ENCODE peak calls at places on chromosomes 16 and 17, in six cellular contexts. B is H1, V is trophoblast cell, T is IMR-90, Q is neuronal stem cell, E is mesenchymal stem cell. M is an unnamed sample.

GRCh38 chr17:8776861-8777260 is 18.5 kb upstream of the SPDYE4 start:
- DNase-seq in T (no peak), V (no peak), Q (no peak), B (no peak), E (no peak), M (no peak)

GRCh38 chr17:42832934-42833770 is at the start of gene PSME3:
- DNase-seq in Q (peak; percentile 85), V (peak; percentile 91), T (peak; percentile 85), B (peak; percentile 96), E (peak; percentile 93), M (peak; percentile 96)

GRCh38 chr17:77770331-77771105 is 188.0 kb upstream of the TNRC6C start:
- DNase-seq in E (peak; percentile 58), B (no peak), Q (no peak), V (no peak), T (peak; percentile 79), M (no peak)

GRCh38 chr17:82914375-82914774 is 74.6 kb upstream of the ZNF750 start:
- DNase-seq in B (no peak), V (no peak), E (no peak), T (no peak), Q (no peak), M (no peak)

GRCh38 chr17:72705905-72706395 is 386.5 kb downstream of the SLC39A11 start:
- DNase-seq in B (no peak), Q (no peak), E (no peak), T (no peak), V (no peak), M (no peak)

GRCh38 chr16:9148376-9149015 is 57.1 kb downstream of the HAPSTR1 start:
- DNase-seq in Q (no peak), B (no peak), E (no peak), T (no peak), V (no peak), M (no peak)

GRCh38 chr17:78572277-78573205 is 4.7 kb downstream of the DNAH17 start:
- DNase-seq in Q (peak; percentile 33), V (no peak), E (no peak), B (no peak), T (no peak), M (peak; percentile 73)

GRCh38 chr16:30032083-30032819 is 1.2 kb upstream of the TLCD3B start:
- DNase-seq in T (peak; percentile 67), B (peak; percentile 86), V (peak; percentile 33), Q (peak; percentile 86), E (peak; percentile 66), M (peak; percentile 87)

GRCh38 chr17:5640726-5641125 is 56.4 kb upstream of the NLRP1 start:
- DNase-seq in Q (no peak), E (no peak), V (no peak), B (no peak), T (no peak), M (no peak)

GRCh38 chr17:8064590-8065019 is 22.9 kb downstream of the ALOX12B start:
- DNase-seq in V (no peak), E (no peak), Q (no peak), B (no peak), T (no peak), M (no peak)

GRCh38 chr17:1039511-1040215 is 42.7 kb downstream of the TIMM22 start:
- DNase-seq in B (no peak), T (no peak), V (peak; percentile 14), Q (no peak), E (no peak), M (peak; percentile 62)

GRCh38 chr16:28974007-28974436 is 556 bp upstream of the SPNS1 start:
- DNase-seq in T (peak; percentile 65), Q (peak; percentile 59), V (peak; percentile 57), B (peak; percentile 71), E (peak; percentile 80), M (peak; percentile 70)

GRCh38 chr16:48511071-48511540 is 98.9 kb downstream of the N4BP1 start:
- DNase-seq in V (peak; percentile 81), Q (no peak), T (peak; percentile 68), E (peak; percentile 18), B (no peak), M (no peak)

GRCh38 chr16:5621826-5622225 is 524.2 kb upstream of the EEF2KMT start:
- DNase-seq in B (no peak), T (no peak), V (no peak), E (no peak), Q (no peak), M (no peak)

GRCh38 chr17:12765544-12765943 is 23.8 kb upstream of the ARHGAP44 start:
- DNase-seq in T (peak; percentile 96), B (no peak), V (peak; percentile 9), E (peak; percentile 77), Q (no peak), M (no peak)

GRCh38 chr17:34892864-34893263 is 68.4 kb downstream of the CCT6B start:
- DNase-seq in V (no peak), E (no peak), B (peak; percentile 77), Q (peak; percentile 46), T (no peak), M (peak; percentile 78)

GRCh38 chr16:79825002-79825401 is 224.5 kb upstream of the MAF start:
- DNase-seq in V (no peak), T (no peak), B (no peak), E (no peak), Q (no peak), M (no peak)

GRCh38 chr16:50351952-50352351 is 16.8 kb downstream of the BRD7 start:
- DNase-seq in E (no peak), T (no peak), V (no peak), B (no peak), Q (no peak), M (no peak)

GRCh38 chr16:8376858-8377257 is 213.5 kb downstream of the TMEM114 start:
- DNase-seq in B (no peak), V (no peak), E (no peak), Q (no peak), T (no peak), M (no peak)

GRCh38 chr17:3983945-3984484 is 19.8 kb upstream of the ATP2A3 start:
- DNase-seq in B (no peak), Q (no peak), E (peak; percentile 79), V (no peak), T (peak; percentile 55), M (peak; percentile 51)

GRCh38 chr17:47961406-47961805 is 3.7 kb upstream of the PRR15L start:
- DNase-seq in E (no peak), B (no peak), T (no peak), Q (no peak), V (no peak), M (no peak)

GRCh38 chr17:57487552-57487951 is 231.2 kb downstream of the MSI2 start:
- DNase-seq in Q (no peak), E (no peak), V (no peak), T (no peak), B (no peak), M (no peak)

GRCh38 chr17:73261952-73262675 is 434 bp upstream of the CPSF4L start:
- DNase-seq in V (no peak), Q (peak; percentile 47), T (no peak), E (no peak), B (peak; percentile 63), M (no peak)

GRCh38 chr16:85575910-85576309 is 37.2 kb upstream of the GSE1 start:
- DNase-seq in E (no peak), T (no peak), B (no peak), Q (no peak), V (no peak), M (no peak)

GRCh38 chr16:12120331-12120981 is 143.9 kb downstream of the SNX29 start:
- DNase-seq in E (peak; percentile 98), T (peak; percentile 84), Q (no peak), V (no peak), B (no peak), M (no peak)

GRCh38 chr16:58515871-58516767 is 802 bp downstream of the SETD6 start:
- DNase-seq in B (peak; percentile 71), E (no peak), T (no peak), Q (no peak), V (peak; percentile 13), M (peak; percentile 74)

DNA sequence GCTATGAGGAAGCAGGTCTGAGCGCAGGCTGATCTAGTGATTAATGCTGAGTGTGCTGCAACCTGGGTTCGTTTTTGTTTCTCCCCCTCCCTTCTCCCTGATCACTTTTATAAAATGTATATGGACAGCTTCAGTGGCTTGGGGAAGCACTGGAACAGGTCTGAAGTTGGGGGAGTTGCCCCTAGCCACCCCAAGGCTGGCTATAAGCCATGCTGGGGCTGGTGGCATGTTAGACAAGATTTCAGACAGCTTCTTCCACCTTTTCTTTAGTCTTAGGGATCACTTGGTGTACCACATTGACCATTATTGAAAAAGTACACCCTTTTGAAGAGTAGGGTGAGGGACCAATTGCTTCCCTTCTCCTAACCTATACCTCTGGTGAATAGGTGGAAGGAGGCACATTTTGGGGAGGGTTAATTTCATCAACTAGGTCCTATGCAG is 3.8 kb upstream of the VAC14 start:
- DNase-seq in T (no peak), B (no peak), V (no peak), E (no peak), Q (no peak), M (no peak)
- H3K14ac ChIP-seq in T (peak overlapping the region; percentile 93), B (no peak overlapping the region), V (no peak overlapping the region), E (no peak overlapping the region), Q (no peak overlapping the region), M (no peak overlapping the region)

DNA sequence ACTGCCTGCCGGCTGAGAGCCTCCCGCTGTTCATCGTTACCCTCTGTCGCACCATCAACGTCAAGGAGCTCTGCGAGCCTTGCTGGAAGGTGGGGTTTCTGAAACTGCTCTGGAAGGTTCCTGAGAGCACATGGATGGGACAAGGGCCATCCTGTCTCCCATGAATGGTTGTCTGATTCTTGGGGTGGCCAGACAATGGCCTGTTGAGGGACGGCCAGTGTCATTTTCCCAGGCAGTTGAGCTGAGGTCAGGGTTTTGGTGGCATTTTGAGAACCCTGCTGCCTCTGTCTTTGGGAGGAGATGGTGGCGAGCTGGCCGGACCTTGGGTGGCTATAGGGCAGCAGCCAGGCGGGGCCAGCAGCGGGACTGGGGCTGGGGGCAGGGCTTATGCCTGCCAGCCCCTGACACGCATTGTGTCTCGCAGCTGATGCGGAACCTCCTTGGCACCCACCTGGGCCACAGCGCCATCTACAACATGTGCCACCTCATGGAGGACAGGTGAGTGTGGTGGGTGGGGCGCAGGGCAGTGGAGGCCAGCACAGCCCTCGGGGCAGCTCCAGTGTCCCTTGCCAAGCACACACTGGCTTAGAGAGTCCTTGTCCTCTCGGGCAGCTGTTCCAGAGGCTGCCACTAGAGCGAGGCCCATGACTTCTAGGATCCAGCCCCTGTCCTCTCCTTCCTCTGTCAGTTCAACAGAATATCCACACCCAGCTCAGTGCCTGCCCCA is 9.1 kb downstream of the TSC2 start:
- DNase-seq in T (no peak), Q (no peak), E (no peak), V (no peak), B (no peak), M (no peak)
- H3K14ac ChIP-seq in T (no peak overlapping the region), Q (no peak overlapping the region), E (no peak overlapping the region), V (no peak overlapping the region), B (no peak overlapping the region), M (no peak overlapping the region)

GRCh38 chr17:79610151-79610645 is 653 bp downstream of the RBFOX3 start:
- DNase-seq in V (no peak), E (no peak), B (no peak), Q (no peak), T (no peak), M (no peak)
- H3K14ac ChIP-seq in V (no peak overlapping the region), E (no peak overlapping the region), B (no peak overlapping the region), Q (no peak overlapping the region), T (no peak overlapping the region), M (no peak overlapping the region)

DNA sequence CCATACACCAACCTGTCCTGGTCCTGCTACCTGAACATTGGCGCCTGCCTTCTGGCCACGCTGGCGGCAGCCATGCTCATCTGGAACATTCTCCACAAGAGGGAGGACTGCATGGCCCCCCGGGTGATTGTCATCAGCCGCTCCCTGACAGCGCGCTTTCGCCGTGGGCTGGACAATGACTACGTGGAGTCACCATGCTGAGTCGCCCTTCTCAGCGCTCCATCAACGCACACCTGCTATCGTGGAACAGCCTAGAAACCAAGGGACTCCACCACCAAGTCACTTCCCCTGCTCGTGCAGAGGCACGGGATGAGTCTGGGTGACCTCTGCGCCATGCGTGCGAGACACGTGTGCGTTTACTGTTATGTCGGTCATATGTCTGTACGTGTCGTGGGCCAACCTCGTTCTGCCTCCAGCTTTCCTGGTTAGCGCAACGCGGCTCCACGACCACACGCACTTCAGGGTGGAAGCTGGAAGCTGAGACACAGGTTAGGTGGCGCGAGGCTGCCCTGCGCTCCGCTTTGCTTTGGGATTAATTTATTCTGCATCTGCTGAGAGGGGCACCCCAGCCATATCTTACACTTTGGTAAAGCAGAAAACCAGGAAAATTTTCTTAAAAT is 21.5 kb downstream of the TMEM204 start:
- DNase-seq in Q (no peak), T (no peak), B (no peak), E (no peak), V (no peak), M (no peak)
- H3K14ac ChIP-seq in Q (no peak overlapping the region), T (no peak overlapping the region), B (no peak overlapping the region), E (no peak overlapping the region), V (no peak overlapping the region), M (no peak overlapping the region)